ENCODE peak calls at places on chromosome 22, in six cellular contexts. T is non-pigmented ciliary epithelial cell, M is immature natural killer cell, V is choroid plexus epithelial cell, P is SJSA1, X is astrocyte of the spinal cord. Q is an unnamed sample.

GRCh38 chr22:39088688-39089032 is 8.4 kb upstream of the APOBEC3H start:
- DNase-seq in X (no peak), V (no peak), P (no peak), T (no peak), M (no peak), Q (no peak)

GRCh38 chr22:38243007-38243775 is 29.6 kb downstream of the TMEM184B start:
- DNase-seq in M (no peak), V (peak), X (peak), P (peak), T (no peak), Q (no peak)

GRCh38 chr22:39144101-39144815 is 8.2 kb downstream of the CBX7 start:
- DNase-seq in X (peak), V (peak), T (no peak), M (peak), P (peak), Q (no peak)

GRCh38 chr22:28801845-28802594 is 1.7 kb upstream of the XBP1 start:
- DNase-seq in M (no peak), X (no peak), T (no peak), V (no peak), P (no peak), Q (no peak)

GRCh38 chr22:35092146-35092805 is 26.3 kb downstream of the ISX start:
- DNase-seq in T (no peak), M (no peak), X (no peak), V (no peak), P (no peak), Q (no peak)

GRCh38 chr22:42078469-42079318 is 806 bp upstream of the SMDT1 start:
- DNase-seq in T (no peak), V (peak), P (no peak), M (no peak), X (peak), Q (no peak)

GRCh38 chr22:42670921-42671709 is 21.9 kb upstream of the CYB5R3 start:
- DNase-seq in M (no peak), V (peak), T (no peak), P (peak), X (no peak), Q (no peak)

GRCh38 chr22:21687685-21688259 is 22.0 kb downstream of the PPIL2 start:
- DNase-seq in V (no peak), T (no peak), M (no peak), X (no peak), P (no peak), Q (no peak)

GRCh38 chr22:36921309-36922096 is 8.1 kb downstream of the CSF2RB start:
- DNase-seq in P (no peak), T (no peak), M (no peak), X (no peak), V (no peak), Q (no peak)

GRCh38 chr22:16969508-16970327 is 38.3 kb downstream of the GAB4 start:
- DNase-seq in X (no peak), P (no peak), T (no peak), M (no peak), V (no peak), Q (no peak)

GRCh38 chr22:31206896-31207687 is 5.0 kb upstream of the LIMK2 start:
- DNase-seq in M (no peak), T (no peak), X (no peak), V (peak), P (no peak), Q (no peak)

GRCh38 chr22:22248878-22249277 is 4.3 kb downstream of the VPREB1 start:
- DNase-seq in V (no peak), X (no peak), P (no peak), M (peak), T (no peak), Q (no peak)

GRCh38 chr22:22085702-22086500 is 103.3 kb upstream of the TOP3B start:
- DNase-seq in X (no peak), M (no peak), V (peak), T (no peak), P (no peak), Q (no peak)

GRCh38 chr22:28581020-28581419 is 98.6 kb downstream of the TTC28 start:
- DNase-seq in V (no peak), M (no peak), X (no peak), P (no peak), T (no peak), Q (no peak)

GRCh38 chr22:36258750-36259619 is 6.1 kb downstream of the APOL1 start:
- DNase-seq in X (peak), V (peak), T (no peak), P (no peak), M (peak), Q (no peak)

GRCh38 chr22:31400023-31400397 is 606 bp downstream of the DRG1 start:
- DNase-seq in X (peak), T (no peak), M (no peak), P (no peak), V (peak), Q (no peak)

GRCh38 chr22:20000246-20001081 is 16.2 kb downstream of the ARVCF start:
- DNase-seq in V (no peak), X (no peak), T (no peak), P (no peak), M (no peak), Q (no peak)

GRCh38 chr22:31106001-31106571 is 1.3 kb downstream of the SELENOM start:
- DNase-seq in T (no peak), M (no peak), V (no peak), P (no peak), X (no peak), Q (no peak)

GRCh38 chr22:21041937-21042336 is 3.8 kb upstream of the LRRC74B start:
- DNase-seq in M (no peak), V (peak), P (no peak), T (peak), X (peak), Q (peak)

GRCh38 chr22:44088976-44089570 is 65.0 kb downstream of the PARVB start:
- DNase-seq in T (peak), M (no peak), P (peak), V (no peak), X (peak), Q (no peak)

GRCh38 chr22:35349704-35350538 is 31.0 kb upstream of the HMOX1 start:
- DNase-seq in T (no peak), M (no peak), X (peak), P (no peak), V (peak), Q (no peak)

Q was measured in HS-5.